ENCODE peak calls at places on chromosomes 3 and 15, in six cellular contexts. N, H, Z, T, B and F are unnamed samples.

GRCh38 chr3:16477054-16477453 is 36.4 kb downstream of the RFTN1 start:
- DNase-seq in N (no peak), H (no peak), Z (peak), T (no peak), B (no peak), F (peak)

GRCh38 chr15:100821327-100821726 is 58.3 kb upstream of the ALDH1A3 start:
- DNase-seq in N (no peak), H (no peak), Z (no peak), T (no peak), B (no peak), F (no peak)

GRCh38 chr3:11660242-11660641 is 16.5 kb upstream of the VGLL4 start:
- DNase-seq in N (no peak), H (no peak), Z (no peak), T (no peak), B (no peak), F (no peak)

GRCh38 chr3:5017953-5018531 is 38.8 kb downstream of the BHLHE40 start:
- DNase-seq in N (no peak), H (no peak), Z (no peak), T (no peak), B (no peak), F (no peak)

GRCh38 chr15:29870495-29871151 is 48.4 kb upstream of the TJP1 start:
- DNase-seq in N (peak), H (no peak), Z (no peak), T (no peak), B (no peak), F (peak)

GRCh38 chr3:89314454-89314853 is 207.0 kb downstream of the EPHA3 start:
- DNase-seq in N (no peak), H (no peak), Z (peak), T (no peak), B (peak), F (peak)

GRCh38 chr3:124818398-124819150 is 68.6 kb downstream of the ITGB5 start:
- DNase-seq in N (no peak), H (no peak), Z (peak), T (no peak), B (no peak), F (peak)

GRCh38 chr15:96264351-96264798 is 66.1 kb upstream of the NR2F2 start:
- DNase-seq in N (peak), H (no peak), Z (no peak), T (no peak), B (no peak), F (no peak)

GRCh38 chr3:119122350-119122749 is 23.6 kb upstream of the TEX55 start:
- DNase-seq in N (no peak), H (no peak), Z (no peak), T (no peak), B (no peak), F (no peak)

GRCh38 chr3:126083511-126083912 is 412 bp downstream of the SLC41A3 start:
- DNase-seq in N (peak), H (peak), Z (peak), T (no peak), B (peak), F (peak)
- H3K14ac ChIP-seq in N (peak), H (no peak), Z (peak), T (no peak), B (no peak), F (peak)

GRCh38 chr15:68289057-68289456 is 11.5 kb downstream of the FEM1B start:
- DNase-seq in N (no peak), H (no peak), Z (no peak), T (no peak), B (no peak), F (no peak)
- H3K14ac ChIP-seq in N (no peak), H (no peak), Z (no peak), T (no peak), B (no peak), F (no peak)

DNA sequence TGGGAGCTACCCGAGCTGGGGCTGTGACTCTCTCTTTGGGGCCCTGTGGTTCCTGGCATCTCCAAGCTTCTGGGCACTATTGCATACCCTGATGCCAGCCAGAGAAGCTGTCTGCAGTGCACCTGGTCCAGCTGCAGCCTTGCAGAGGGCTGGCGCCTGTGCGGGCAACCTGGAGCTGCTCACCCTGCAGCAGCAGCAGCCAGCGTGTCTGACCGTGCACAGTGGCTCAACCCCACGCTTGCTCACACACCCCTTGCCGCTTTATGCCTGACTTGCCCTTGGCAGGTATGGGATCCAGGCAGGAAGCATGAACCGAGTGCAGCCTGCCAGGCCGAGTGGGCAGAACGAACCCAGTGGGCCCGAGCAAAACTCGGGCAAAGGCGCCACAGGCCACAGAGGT is 69.9 kb downstream of the GLB1 start:
- DNase-seq in N (no peak), H (no peak), Z (no peak), T (no peak), B (no peak), F (no peak)
- H3K14ac ChIP-seq in N (no peak), H (no peak), Z (no peak), T (no peak), B (no peak), F (no peak)

GRCh38 chr3:63945558-63946096 is 33.4 kb upstream of the SCAANT1 start:
- DNase-seq in N (no peak), H (no peak), Z (peak), T (no peak), B (no peak), F (no peak)
- H3K14ac ChIP-seq in N (no peak), H (no peak), Z (no peak), T (no peak), B (no peak), F (no peak)

GRCh38 chr15:39535466-39535865 is 45.4 kb upstream of the THBS1 start:
- DNase-seq in N (no peak), H (no peak), Z (no peak), T (no peak), B (no peak), F (no peak)

GRCh38 chr15:39534996-39535395 is 45.9 kb upstream of the THBS1 start:
- DNase-seq in N (no peak), H (no peak), Z (no peak), T (no peak), B (no peak), F (no peak)

GRCh38 chr15:39529457-39529856 is 51.4 kb upstream of the THBS1 start:
- DNase-seq in N (no peak), H (no peak), Z (no peak), T (no peak), B (no peak), F (no peak)

GRCh38 chr15:39530446-39531342 is 50.2 kb upstream of the THBS1 start:
- DNase-seq in N (peak), H (no peak), Z (peak), T (peak), B (peak), F (no peak)
- H3K14ac ChIP-seq in N (no peak), H (no peak), Z (peak), T (no peak), B (no peak), F (no peak)

GRCh38 chr3:46994801-46995731 is 15.6 kb downstream of the NBEAL2 start:
- DNase-seq in N (no peak), H (no peak), Z (no peak), T (no peak), B (no peak), F (no peak)

GRCh38 chr3:46998121-46998851 is 18.8 kb downstream of the NBEAL2 start:
- DNase-seq in N (peak), H (peak), Z (peak), T (peak), B (peak), F (peak)

GRCh38 chr3:46995901-46996562 is 16.6 kb downstream of the NBEAL2 start:
- DNase-seq in N (no peak), H (no peak), Z (no peak), T (no peak), B (no peak), F (no peak)

GRCh38 chr3:46997453-46998091 is 18.1 kb downstream of the NBEAL2 start:
- DNase-seq in N (no peak), H (no peak), Z (no peak), T (no peak), B (no peak), F (no peak)

GRCh38 chr3:46996689-46997452 is 17.4 kb downstream of the NBEAL2 start:
- DNase-seq in N (no peak), H (no peak), Z (no peak), T (no peak), B (no peak), F (no peak)
- H3K14ac ChIP-seq in N (no peak), H (no peak), Z (no peak), T (no peak), B (no peak), F (no peak)